ENCODE peak calls at places on chromosomes 7 and 10, in five cellular contexts. S is GM23338; I is IMR-90; C is psoas muscle; W is CD4-positive, alpha-beta memory T cell. N is an unnamed sample.

GRCh38 chr10:5508161-5508604 is 8.8 kb upstream of the CALML5 start:
- DNase-seq in S (no peak), I (no peak), C (peak; percentile 12), W (no peak), N (no peak)

GRCh38 chr10:29535012-29535777 is 99.6 kb downstream of the SVIL start:
- DNase-seq in S (peak; percentile 77), I (peak; percentile 88), C (no peak), W (no peak), N (peak; percentile 80)

GRCh38 chr7:17497549-17498193 is 199.2 kb downstream of the AHR start:
- DNase-seq in S (peak; percentile 23), I (no peak), C (no peak), W (no peak), N (no peak)

GRCh38 chr10:11141571-11142091 is 124.0 kb downstream of the CELF2 start:
- DNase-seq in S (no peak), I (no peak), C (no peak), W (no peak), N (no peak)

GRCh38 chr10:133324198-133324792 is 12.4 kb downstream of the CALY start:
- DNase-seq in S (peak; percentile 84), I (peak; percentile 55), C (peak; percentile 71), W (peak; percentile 52), N (peak; percentile 64)

GRCh38 chr7:139995034-139995915 is 67.5 kb downstream of the PARP12 start:
- DNase-seq in S (no peak), I (peak; percentile 87), C (no peak), W (no peak), N (peak; percentile 45)

GRCh38 chr10:93006435-93007039 is 54.1 kb upstream of the CYP26C1 start:
- DNase-seq in S (peak; percentile 83), I (peak; percentile 75), C (no peak), W (no peak), N (peak; percentile 85)

GRCh38 chr7:55074008-55074499 is 55.2 kb downstream of the EGFR start:
- DNase-seq in S (peak; percentile 28), I (peak; percentile 79), C (peak; percentile 69), W (peak; percentile 47), N (peak; percentile 80)

GRCh38 chr10:87931836-87932230 is 68.4 kb downstream of the PTEN start:
- DNase-seq in S (no peak), I (peak; percentile 60), C (no peak), W (no peak), N (peak; percentile 21)

GRCh38 chr10:109762556-109762955 is 160.8 kb downstream of the XPNPEP1 start:
- DNase-seq in S (no peak), I (no peak), C (no peak), W (no peak), N (no peak)

GRCh38 chr10:13816195-13816926 is 229.6 kb downstream of the PRPF18 start:
- DNase-seq in S (no peak), I (peak; percentile 95), C (peak; percentile 74), W (no peak), N (peak; percentile 28)

GRCh38 chr10:132048294-132048667 is 17.5 kb upstream of the JAKMIP3 start:
- DNase-seq in S (no peak), I (no peak), C (no peak), W (no peak), N (no peak)

GRCh38 chr7:8618441-8619070 is 185.1 kb downstream of the NXPH1 start:
- DNase-seq in S (peak; percentile 56), I (no peak), C (no peak), W (no peak), N (no peak)

GRCh38 chr10:4512557-4513286 is 313.3 kb upstream of the AKR1E2 start:
- DNase-seq in S (peak; percentile 62), I (peak; percentile 71), C (no peak), W (no peak), N (peak; percentile 59)

GRCh38 chr7:117134885-117135552 is 181.7 kb downstream of the ST7 start:
- DNase-seq in S (no peak), I (peak; percentile 57), C (no peak), W (no peak), N (no peak)

GRCh38 chr7:116797611-116798010 is 64.8 kb upstream of the CAPZA2 start:
- DNase-seq in S (no peak), I (no peak), C (no peak), W (no peak), N (peak; percentile 35)

DNA sequence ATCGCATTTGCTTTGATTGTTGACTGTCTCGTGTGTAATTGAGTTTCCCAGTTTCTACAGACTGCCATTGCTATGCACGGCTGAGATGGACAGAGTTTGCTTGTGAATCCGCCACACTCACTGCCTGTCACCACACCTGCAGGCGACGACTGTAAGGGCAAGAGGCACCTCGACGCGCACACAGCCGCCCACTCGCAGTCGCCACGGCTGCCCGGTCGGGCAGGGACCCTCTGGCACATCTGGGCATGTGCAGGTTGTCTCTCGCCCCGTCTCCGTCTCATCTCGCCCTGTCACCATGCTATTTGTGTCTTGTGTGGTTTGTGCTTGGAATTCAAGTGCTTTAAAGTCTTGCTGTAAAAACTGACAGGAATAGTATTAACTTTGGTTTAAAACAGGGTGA is 17.5 kb downstream of the SUN1 start:
- DNase-seq in S (no peak), I (no peak), C (no peak), W (no peak), N (no peak)
- H3K36me3 ChIP-seq in S (peaks cover 37% of the 10 kb centered on the region), I (peaks cover 47% of the 10 kb centered on the region), C (peaks cover 9% of the 10 kb centered on the region), W (peaks cover 44% of the 10 kb centered on the region), N (peaks cover 45% of the 10 kb centered on the region)

GRCh38 chr10:69086131-69086530 is 1.8 kb upstream of the SRGN start:
- DNase-seq in S (peak; percentile 54), I (no peak), C (no peak), W (no peak), N (no peak)
- H3K4me3 ChIP-seq in S (no peak overlapping the region), I (no peak overlapping the region), C (no peak overlapping the region), W (no peak overlapping the region), N (peak overlapping the region; percentile 37)

DNA sequence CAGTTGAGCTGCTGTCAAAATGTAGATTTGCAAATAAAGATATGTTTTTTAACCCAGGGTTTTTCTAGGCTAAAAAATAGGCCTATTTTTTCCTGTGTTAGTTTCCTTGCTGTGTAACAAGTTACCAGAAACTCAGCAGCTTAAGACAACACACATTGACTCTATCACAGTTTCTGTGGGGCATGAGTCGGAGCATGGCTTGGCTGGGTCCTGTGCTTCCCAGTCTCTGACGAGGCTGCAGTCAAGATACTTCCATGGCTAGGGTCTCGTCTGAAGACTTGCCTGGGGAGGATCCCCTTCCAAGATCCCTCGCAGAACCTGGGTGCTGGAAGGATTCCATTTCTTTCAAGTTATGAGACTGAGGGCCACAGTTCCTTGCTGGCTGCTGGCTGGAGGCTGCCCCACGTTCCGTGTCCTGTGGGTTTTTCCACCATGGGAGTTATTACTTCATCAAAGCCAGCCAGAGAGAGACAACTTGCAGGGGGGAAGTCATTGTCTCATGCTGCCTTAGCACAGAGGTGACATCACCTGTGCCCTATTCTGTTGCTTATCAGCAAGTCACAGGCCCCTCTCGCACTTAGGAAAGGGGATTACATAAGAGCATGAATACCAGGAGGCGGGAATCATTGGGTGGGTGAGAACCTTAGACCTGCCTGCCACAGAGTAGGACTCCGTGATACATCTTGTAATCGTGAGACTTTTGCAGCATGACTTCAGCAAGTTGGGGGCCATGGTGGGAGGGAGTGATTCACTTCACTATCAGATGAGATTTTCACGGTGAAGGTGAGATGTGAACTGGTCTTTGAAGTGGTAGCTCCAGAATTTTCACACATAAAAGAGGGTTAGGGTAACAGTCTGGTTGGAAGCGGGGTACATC is 77.9 kb downstream of the CCNY start:
- DNase-seq in S (no peak), I (peak; percentile 54), C (no peak), W (no peak), N (no peak)
- H3K4me1 ChIP-seq in S (peaks cover 51% of the 10 kb centered on the region), I (peaks cover 35% of the 10 kb centered on the region), C (peaks cover 63% of the 10 kb centered on the region), W (peaks cover 62% of the 10 kb centered on the region), N (peaks cover 28% of the 10 kb centered on the region)

GRCh38 chr10:821322-821721 is 110.2 kb downstream of the LARP4B start:
- DNase-seq in S (no peak), I (peak; percentile 10), C (no peak), W (no peak), N (no peak)
- H3K36me3 ChIP-seq in S (peaks cover 62% of the 10 kb centered on the region), I (peaks cover 76% of the 10 kb centered on the region), C (peaks cover 7% of the 10 kb centered on the region), W (peaks cover 77% of the 10 kb centered on the region), N (peaks cover 89% of the 10 kb centered on the region)

GRCh38 chr10:118108194-118109026 is 61.7 kb upstream of the RAB11FIP2 start:
- DNase-seq in S (no peak), I (no peak), C (no peak), W (no peak), N (peak; percentile 19)
- H3K4me3 ChIP-seq in S (no peak overlapping the region), I (no peak overlapping the region), C (no peak overlapping the region), W (no peak overlapping the region), N (peak overlapping the region; percentile 29)

GRCh38 chr10:98312816-98313215 is 44.8 kb upstream of the LOXL4 start:
- DNase-seq in S (peak; percentile 24), I (no peak), C (no peak), W (no peak), N (no peak)

GRCh38 chr10:98314577-98315284 is 46.7 kb upstream of the LOXL4 start:
- DNase-seq in S (no peak), I (no peak), C (peak; percentile 81), W (no peak), N (peak; percentile 84)

GRCh38 chr10:98310721-98311120 is 42.7 kb upstream of the LOXL4 start:
- DNase-seq in S (no peak), I (no peak), C (no peak), W (no peak), N (no peak)

GRCh38 chr10:98313598-98313997 is 45.6 kb upstream of the LOXL4 start:
- DNase-seq in S (no peak), I (no peak), C (no peak), W (no peak), N (no peak)

GRCh38 chr10:98312349-98312748 is 44.4 kb upstream of the LOXL4 start:
- DNase-seq in S (no peak), I (peak; percentile 20), C (no peak), W (no peak), N (no peak)
- H3K4me1 ChIP-seq in S (peaks cover 7% of the 10 kb centered on the region), I (peaks cover 14% of the 10 kb centered on the region), C (peaks cover 36% of the 10 kb centered on the region), W (no peaks in the 10 kb centered on the region), N (peaks cover 37% of the 10 kb centered on the region)

GRCh38 chr7:29469984-29470557 is 93.6 kb upstream of the PRR15 start:
- DNase-seq in S (no peak), I (no peak), C (no peak), W (no peak), N (no peak)
- H3K36me3 ChIP-seq in S (no peaks in the 10 kb centered on the region), I (no peaks in the 10 kb centered on the region), C (no peaks in the 10 kb centered on the region), W (no peaks in the 10 kb centered on the region), N (no peaks in the 10 kb centered on the region)

DNA sequence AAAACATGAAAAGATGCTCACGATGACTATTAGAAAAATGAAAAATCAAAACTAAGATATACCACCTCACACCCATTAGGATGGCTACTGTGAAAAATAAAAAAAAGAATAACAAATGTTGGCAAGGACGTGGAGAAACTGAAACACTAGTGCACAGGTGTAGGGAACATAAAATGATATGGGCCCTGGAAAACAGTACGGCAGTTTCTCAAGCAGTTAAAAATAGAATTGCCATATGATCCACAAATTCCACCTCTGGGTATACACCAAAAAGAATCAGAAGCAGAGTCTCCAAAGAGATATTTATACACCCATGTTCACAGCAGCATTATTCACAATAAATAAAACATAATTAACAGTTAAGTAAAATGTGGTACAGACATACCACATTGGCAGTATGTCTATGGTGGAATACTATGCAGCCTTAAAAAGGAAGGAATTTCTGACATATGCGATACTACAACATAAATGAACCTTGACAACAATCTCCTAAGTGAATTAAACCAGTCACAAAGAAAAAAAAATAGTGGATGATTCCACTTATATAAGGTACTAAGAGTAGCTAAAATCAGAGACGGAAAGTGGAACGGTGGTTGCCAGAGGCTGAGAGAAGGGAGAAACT is 69.7 kb downstream of the KMT2C start:
- DNase-seq in S (no peak), I (no peak), C (no peak), W (no peak), N (no peak)
- H3K4me3 ChIP-seq in S (no peak overlapping the region), I (no peak overlapping the region), C (no peak overlapping the region), W (no peak overlapping the region), N (no peak overlapping the region)

GRCh38 chr7:77310982-77311381 is 105.2 kb downstream of the GSAP start:
- DNase-seq in S (no peak), I (no peak), C (no peak), W (no peak), N (no peak)
- H3K4me1 ChIP-seq in S (peaks cover 11% of the 10 kb centered on the region), I (peaks cover 8% of the 10 kb centered on the region), C (peaks cover 4% of the 10 kb centered on the region), W (no peaks in the 10 kb centered on the region), N (peaks cover 68% of the 10 kb centered on the region)